ENCODE peak calls at places on chromosomes 16 and 17, in five cellular contexts. R is A549, P is HepG2, J is H1, C is GM12878. W is an unnamed sample.

GRCh38 chr16:64589836-64590235 is 532.0 kb downstream of the CDH11 start:
- DNase-seq in P (no peak), C (no peak), J (no peak), R (no peak), W (no peak)

GRCh38 chr17:5234645-5235576 is at the start of gene SCIMP:
- DNase-seq in J (no peak), P (no peak), C (peak; percentile 82), R (no peak), W (no peak)

GRCh38 chr17:79633937-79634813 is 23.3 kb upstream of the RBFOX3 start:
- DNase-seq in R (no peak), J (peak; percentile 37), C (no peak), P (no peak), W (no peak)

GRCh38 chr17:45961206-45961605 is 37.8 kb upstream of the STH start:
- DNase-seq in R (no peak), C (no peak), J (no peak), P (no peak), W (no peak)

GRCh38 chr17:19502517-19502916 is 31.1 kb upstream of the SLC47A1 start:
- DNase-seq in C (no peak), P (no peak), J (no peak), R (no peak), W (no peak)

GRCh38 chr16:52929478-52929877 is 123.2 kb downstream of the CHD9NB start:
- DNase-seq in C (no peak), P (no peak), R (no peak), J (no peak), W (no peak)

GRCh38 chr17:45120558-45120957 is 11.8 kb downstream of the PLCD3 start:
- DNase-seq in R (no peak), C (no peak), P (no peak), J (no peak), W (no peak)

GRCh38 chr17:32953883-32954282 is 25.9 kb downstream of the TMEM98 start:
- DNase-seq in J (no peak), C (no peak), P (no peak), R (no peak), W (no peak)

GRCh38 chr17:80848449-80849102 is 143.1 kb upstream of the CHMP6 start:
- DNase-seq in J (no peak), C (no peak), R (no peak), P (no peak), W (no peak)

GRCh38 chr16:17277981-17278381 is 192.8 kb downstream of the XYLT1 start:
- DNase-seq in C (no peak), J (peak; percentile 59), R (peak; percentile 28), P (peak; percentile 38), W (peak; percentile 19)

GRCh38 chr16:20799599-20799998 is 6.7 kb downstream of the ERI2 start:
- DNase-seq in C (no peak), P (peak; percentile 18), J (no peak), R (no peak), W (no peak)

GRCh38 chr17:2264023-2264860 is 39.3 kb downstream of the SMG6 start:
- DNase-seq in C (no peak), R (no peak), J (no peak), P (no peak), W (no peak)

GRCh38 chr16:73014768-73015167 is 33.2 kb downstream of the ZFHX3 start:
- DNase-seq in C (no peak), J (no peak), R (no peak), P (no peak), W (no peak)

GRCh38 chr16:83771306-83771942 is 36.4 kb upstream of the HSBP1 start:
- DNase-seq in R (no peak), P (no peak), J (no peak), C (no peak), W (no peak)

GRCh38 chr17:78013683-78014467 is 55.4 kb downstream of the TNRC6C start:
- DNase-seq in R (peak; percentile 56), J (peak; percentile 57), C (peak; percentile 20), P (peak; percentile 45), W (peak; percentile 54)

GRCh38 chr17:9470171-9470570 is 105.4 kb downstream of the STX8 start:
- DNase-seq in P (no peak), C (peak; percentile 25), J (no peak), R (no peak), W (no peak)

GRCh38 chr16:30755955-30756780 is 5.7 kb downstream of the CFAP119 start:
- DNase-seq in J (no peak), P (no peak), R (no peak), C (no peak), W (no peak)

GRCh38 chr17:73586921-73587680 is 57.1 kb downstream of the SDK2 start:
- DNase-seq in P (peak; percentile 41), J (no peak), C (no peak), R (peak; percentile 33), W (peak; percentile 50)

GRCh38 chr16:83420206-83420760 is 387.5 kb upstream of the HSBP1 start:
- DNase-seq in R (no peak), C (no peak), P (peak; percentile 19), J (no peak), W (no peak)

GRCh38 chr16:24850289-24850931 is 4.6 kb downstream of the SLC5A11 start:
- DNase-seq in P (no peak), C (no peak), R (no peak), J (no peak), W (no peak)

GRCh38 chr17:81317992-81318391 is 22.9 kb upstream of the SLC38A10 start:
- DNase-seq in J (no peak), R (no peak), C (no peak), P (no peak), W (no peak)

GRCh38 chr17:35605753-35606152 is 18.6 kb downstream of the AP2B1 start:
- DNase-seq in R (no peak), J (no peak), C (no peak), P (no peak), W (no peak)

GRCh38 chr16:85399583-85400284 is 213.4 kb upstream of the GSE1 start:
- DNase-seq in P (no peak), J (peak; percentile 46), R (no peak), C (no peak), W (no peak)

GRCh38 chr16:10579575-10579964 is 828 bp downstream of the EMP2 start:
- DNase-seq in C (no peak), J (no peak), R (no peak), P (no peak), W (no peak)

GRCh38 chr17:36944488-36945040 is 4.2 kb upstream of the AATF start:
- DNase-seq in P (no peak), J (no peak), C (no peak), R (no peak), W (no peak)

GRCh38 chr16:24396350-24397271 is 140.5 kb downstream of the CACNG3 start:
- DNase-seq in P (no peak), J (no peak), R (no peak), C (no peak), W (no peak)

GRCh38 chr17:79515646-79516604 is 94.9 kb downstream of the RBFOX3 start:
- DNase-seq in C (no peak), J (no peak), P (no peak), R (no peak), W (no peak)

GRCh38 chr17:13835151-13835550 is 233.4 kb upstream of the HS3ST3A1 start:
- DNase-seq in P (no peak), J (no peak), C (no peak), R (no peak), W (no peak)

GRCh38 chr17:4001048-4001590 is 36.9 kb upstream of the ATP2A3 start:
- DNase-seq in C (no peak), J (no peak), R (no peak), P (no peak), W (no peak)

GRCh38 chr16:77767211-77767610 is 21.2 kb upstream of the VAT1L start:
- DNase-seq in P (no peak), J (no peak), R (no peak), C (no peak), W (no peak)

GRCh38 chr17:60165223-60165622 is 15.4 kb downstream of the CA4 start:
- DNase-seq in J (no peak), C (no peak), P (no peak), R (peak; percentile 2), W (peak; percentile 13)

GRCh38 chr16:29743827-29744531 is 1.8 kb downstream of the C16orf54 start:
- DNase-seq in R (no peak), J (peak; percentile 66), C (no peak), P (no peak), W (no peak)

GRCh38 chr17:81563861-81564586 is 11.9 kb upstream of the FAAP100 start:
- DNase-seq in R (no peak), P (no peak), C (no peak), J (no peak), W (no peak)

GRCh38 chr17:64045176-64045575 is 24.7 kb upstream of the ICAM2 start:
- DNase-seq in P (no peak), C (no peak), J (no peak), R (no peak), W (no peak)

GRCh38 chr17:64042700-64043485 is 22.5 kb upstream of the ICAM2 start:
- DNase-seq in R (no peak), P (no peak), C (no peak), J (no peak), W (no peak)

GRCh38 chr17:64039106-64039400 is 18.6 kb upstream of the ICAM2 start:
- DNase-seq in R (no peak), P (no peak), J (no peak), C (no peak), W (no peak)

GRCh38 chr17:64040201-64040600 is 19.8 kb upstream of the ICAM2 start:
- DNase-seq in P (no peak), R (no peak), J (no peak), C (no peak), W (no peak)

GRCh38 chr17:64041912-64042311 is 21.5 kb upstream of the ICAM2 start:
- DNase-seq in J (no peak), R (no peak), C (no peak), P (no peak), W (no peak)
- TF ChIP-seq KDM1A in J (no peak), R (no peak), C (no peak), P (no peak), W (no peak)

GRCh38 chr17:40022961-40023541 is 7.8 kb downstream of the CSF3 start:
- DNase-seq in P (no peak), J (no peak), R (no peak), C (no peak), W (no peak)

GRCh38 chr17:40023590-40024292 is 8.5 kb downstream of the CSF3 start:
- DNase-seq in R (no peak), C (no peak), J (no peak), P (no peak), W (no peak)

GRCh38 chr17:40025991-40026815 is 11.0 kb downstream of the CSF3 start:
- DNase-seq in R (no peak), J (no peak), P (no peak), C (no peak), W (no peak)

GRCh38 chr17:40025559-40025958 is 10.3 kb downstream of the CSF3 start:
- DNase-seq in R (no peak), C (no peak), J (no peak), P (no peak), W (no peak)

GRCh38 chr17:40024901-40025300 is 9.7 kb downstream of the CSF3 start:
- DNase-seq in P (no peak), J (no peak), C (no peak), R (no peak), W (no peak)
- TF ChIP-seq KDM1A in P (no peak), J (no peak), C (no peak), R (no peak), W (no peak)

GRCh38 chr17:50269477-50270429 is 4.5 kb upstream of the TMEM92 start:
- DNase-seq in J (peak; percentile 86), P (peak; percentile 61), R (peak; percentile 91), C (peak; percentile 19), W (peak; percentile 77)
- TF ChIP-seq KDM1A in J (peak; percentile 95), P (peak; percentile 30), R (peak; percentile 53), C (no peak), W (peak; percentile 76)

GRCh38 chr16:396605-397004 is 394 bp upstream of the NME4 start:
- DNase-seq in C (no peak), R (peak; percentile 86), P (peak; percentile 65), J (peak; percentile 69), W (peak; percentile 76)
- TF ChIP-seq KDM1A in C (no peak), R (no peak), P (no peak), J (peak; percentile 66), W (peak; percentile 42)

W was measured in K562.